ENCODE peak calls at places on chromosomes 16 and 17, in four cellular contexts. One of them, this sample, is unnamed.

GRCh38 chr17:72618018-72618509 is 474.4 kb downstream of the SLC39A11 start:
- DNase-seq in endothelial cell of umbilical vein: no peak
- DNase-seq in transverse colon: peak; percentile 94
- DNase-seq in left lung: no peak
- DNase-seq in this sample: no peak

GRCh38 chr17:32302037-32302436 is 36.4 kb downstream of the RHBDL3 start:
- DNase-seq in transverse colon: no peak
- DNase-seq in left lung: no peak
- DNase-seq in endothelial cell of umbilical vein: no peak
- DNase-seq in this sample: no peak

GRCh38 chr16:19284207-19284606 is 1.3 kb upstream of the CLEC19A start:
- DNase-seq in transverse colon: no peak
- DNase-seq in left lung: no peak
- DNase-seq in endothelial cell of umbilical vein: no peak
- DNase-seq in this sample: peak; percentile 91

GRCh38 chr17:78524870-78525510 is 52.2 kb downstream of the DNAH17 start:
- DNase-seq in left lung: peak; percentile 69
- DNase-seq in endothelial cell of umbilical vein: no peak
- DNase-seq in transverse colon: no peak
- DNase-seq in this sample: no peak

GRCh38 chr17:39702901-39703893 is 3.3 kb downstream of the ERBB2 start:
- DNase-seq in endothelial cell of umbilical vein: no peak
- DNase-seq in left lung: peak; percentile 58
- DNase-seq in transverse colon: no peak
- DNase-seq in this sample: no peak

GRCh38 chr16:26951950-26952349 is 114.8 kb upstream of the C16orf82 start:
- DNase-seq in left lung: no peak
- DNase-seq in endothelial cell of umbilical vein: no peak
- DNase-seq in transverse colon: no peak
- DNase-seq in this sample: no peak

GRCh38 chr16:8967437-8967821 is 3.7 kb upstream of the USP7 start:
- DNase-seq in left lung: no peak
- DNase-seq in transverse colon: no peak
- DNase-seq in endothelial cell of umbilical vein: no peak
- DNase-seq in this sample: no peak

GRCh38 chr16:26645629-26646028 is 421.1 kb upstream of the C16orf82 start:
- DNase-seq in endothelial cell of umbilical vein: no peak
- DNase-seq in transverse colon: no peak
- DNase-seq in left lung: no peak
- DNase-seq in this sample: peak; percentile 56

GRCh38 chr16:16062023-16062932 is 112.9 kb downstream of the ABCC1 start:
- DNase-seq in endothelial cell of umbilical vein: no peak
- DNase-seq in left lung: no peak
- DNase-seq in transverse colon: peak; percentile 19
- DNase-seq in this sample: no peak

GRCh38 chr17:68356520-68356919 is 65.2 kb downstream of the ARSG start:
- DNase-seq in left lung: no peak
- DNase-seq in endothelial cell of umbilical vein: no peak
- DNase-seq in transverse colon: peak; percentile 37
- DNase-seq in this sample: no peak

GRCh38 chr17:72121164-72122001 is 563 bp downstream of the SOX9 start:
- DNase-seq in transverse colon: peak; percentile 42
- DNase-seq in endothelial cell of umbilical vein: no peak
- DNase-seq in left lung: peak; percentile 86
- DNase-seq in this sample: no peak

GRCh38 chr17:43768382-43768781 is 9.8 kb upstream of the SOST start:
- DNase-seq in transverse colon: peak; percentile 59
- DNase-seq in endothelial cell of umbilical vein: no peak
- DNase-seq in left lung: no peak
- DNase-seq in this sample: no peak

GRCh38 chr17:5888811-5889210 is 181.4 kb upstream of the WSCD1 start:
- DNase-seq in endothelial cell of umbilical vein: no peak
- DNase-seq in transverse colon: no peak
- DNase-seq in left lung: no peak
- DNase-seq in this sample: no peak

DNA sequence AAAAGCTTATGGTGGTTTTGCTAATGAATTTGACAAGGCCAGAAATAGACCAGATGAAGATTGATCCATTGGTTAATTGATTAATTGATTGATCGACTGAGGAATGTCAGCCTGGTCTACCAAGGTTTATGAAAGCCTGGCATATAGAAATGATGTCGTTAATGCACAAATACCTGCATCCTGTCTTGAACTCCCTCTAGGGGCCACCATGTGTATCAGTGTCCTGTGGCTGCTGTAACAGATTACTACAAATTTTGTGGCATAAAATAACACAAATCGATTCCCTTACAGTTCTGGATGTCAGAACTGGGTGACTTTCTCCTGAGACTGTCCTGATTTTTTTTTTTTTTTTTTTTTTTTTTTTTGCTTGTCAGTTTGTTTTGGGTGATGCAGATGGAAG is 553.2 kb downstream of the MAF start:
- DNase-seq in left lung: no peak
- DNase-seq in endothelial cell of umbilical vein: no peak
- DNase-seq in transverse colon: no peak
- DNase-seq in this sample: no peak
- TF ChIP-seq CTCF in left lung: peak; percentile 48
- TF ChIP-seq CTCF in endothelial cell of umbilical vein: no peak
- TF ChIP-seq CTCF in transverse colon: peak; percentile 40
- TF ChIP-seq CTCF in this sample: peak; percentile 28

GRCh38 chr17:60901222-60901621 is 223.6 kb downstream of the BCAS3 start:
- DNase-seq in left lung: no peak
- DNase-seq in endothelial cell of umbilical vein: no peak
- DNase-seq in transverse colon: no peak
- DNase-seq in this sample: no peak
- H3K27ac ChIP-seq in left lung: peak overlapping the region; percentile 50
- H3K27ac ChIP-seq in endothelial cell of umbilical vein: no peak overlapping the region
- H3K27ac ChIP-seq in transverse colon: no peak overlapping the region
- H3K27ac ChIP-seq in this sample: no peak overlapping the region

GRCh38 chr16:86876499-86876898 is 298.1 kb downstream of the FOXL1 start:
- DNase-seq in left lung: no peak
- DNase-seq in transverse colon: no peak
- DNase-seq in endothelial cell of umbilical vein: no peak
- DNase-seq in this sample: no peak
- H3K27me3 ChIP-seq in left lung: peaks cover 10% of the 10 kb centered on the region
- H3K27me3 ChIP-seq in transverse colon: peaks cover 25% of the 10 kb centered on the region
- H3K27me3 ChIP-seq in endothelial cell of umbilical vein: no peaks in the 10 kb centered on the region
- H3K27me3 ChIP-seq in this sample: peaks cover 9% of the 10 kb centered on the region

DNA sequence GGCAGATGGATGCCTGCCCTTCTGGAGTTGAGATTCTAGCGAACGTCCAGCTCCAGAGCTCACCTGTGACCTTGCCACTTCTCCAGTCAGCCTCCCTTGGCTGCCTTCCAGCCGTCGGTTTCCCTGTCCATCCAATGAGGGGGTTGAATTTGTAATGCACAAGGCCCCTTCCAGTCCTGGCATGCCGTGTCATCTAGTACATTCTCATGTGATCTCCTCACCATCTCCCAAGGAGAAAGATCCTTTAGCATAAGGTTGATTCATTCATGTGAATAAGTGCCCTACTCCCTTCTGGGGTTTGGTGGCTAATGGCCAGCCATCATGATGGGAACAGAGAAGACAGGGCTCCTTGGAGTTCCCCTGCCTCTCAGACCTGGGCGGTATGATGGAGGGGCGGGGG is 18.9 kb upstream of the ABCC3 start:
- DNase-seq in endothelial cell of umbilical vein: no peak
- DNase-seq in transverse colon: no peak
- DNase-seq in left lung: no peak
- DNase-seq in this sample: no peak
- TF ChIP-seq CTCF in endothelial cell of umbilical vein: no peak
- TF ChIP-seq CTCF in transverse colon: no peak
- TF ChIP-seq CTCF in left lung: no peak
- TF ChIP-seq CTCF in this sample: no peak

DNA sequence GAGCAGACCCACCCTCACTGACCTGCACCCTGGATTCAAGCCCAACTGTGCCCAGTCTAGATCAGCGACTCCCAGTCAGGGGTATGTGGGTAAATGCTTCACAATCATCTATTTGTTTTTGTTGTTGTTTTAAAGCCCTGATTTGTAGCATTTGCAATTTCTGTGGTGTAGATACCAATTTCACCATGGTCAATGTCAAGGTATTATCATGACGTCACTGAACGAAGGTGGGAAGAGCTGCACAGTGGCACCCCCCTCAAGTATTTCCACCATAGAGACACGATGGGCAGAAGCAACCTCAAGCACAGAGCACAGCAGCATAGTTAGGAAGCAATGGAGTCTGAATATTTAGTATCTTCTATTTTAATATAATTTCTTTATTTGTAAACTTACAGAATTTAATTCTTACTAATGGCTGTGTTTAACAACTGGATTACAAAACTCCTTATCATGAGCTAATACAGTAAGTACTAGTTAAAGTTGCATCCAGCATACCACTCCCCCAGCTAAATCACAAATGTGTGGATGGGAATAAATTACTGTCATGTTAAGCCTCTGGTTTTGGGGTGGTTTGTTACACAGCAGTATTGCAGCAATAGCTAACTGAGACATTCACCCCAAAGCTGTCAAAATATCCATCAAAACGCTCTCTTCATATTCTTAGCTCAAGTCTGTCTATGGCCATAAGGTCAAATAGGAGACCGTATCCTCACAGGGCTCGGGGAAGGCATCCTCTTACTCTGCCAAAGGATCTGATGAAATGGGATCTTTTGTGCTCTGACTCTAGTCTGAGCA is 25.5 kb downstream of the ORC6 start:
- DNase-seq in left lung: no peak
- DNase-seq in endothelial cell of umbilical vein: no peak
- DNase-seq in transverse colon: no peak
- DNase-seq in this sample: no peak
- H3K27ac ChIP-seq in left lung: no peak overlapping the region
- H3K27ac ChIP-seq in endothelial cell of umbilical vein: no peak overlapping the region
- H3K27ac ChIP-seq in transverse colon: no peak overlapping the region
- H3K27ac ChIP-seq in this sample: no peak overlapping the region

GRCh38 chr17:48995871-48996695 is 1.1 kb upstream of the IGF2BP1 start:
- DNase-seq in transverse colon: no peak
- DNase-seq in endothelial cell of umbilical vein: peak; percentile 47
- DNase-seq in left lung: no peak
- DNase-seq in this sample: no peak
- H3K27me3 ChIP-seq in transverse colon: peaks cover 100% of the 10 kb centered on the region
- H3K27me3 ChIP-seq in endothelial cell of umbilical vein: peaks cover 46% of the 10 kb centered on the region
- H3K27me3 ChIP-seq in left lung: peaks cover 98% of the 10 kb centered on the region
- H3K27me3 ChIP-seq in this sample: peaks cover 100% of the 10 kb centered on the region

GRCh38 chr16:588889-589657 is 793 bp upstream of the RAB40C start:
- DNase-seq in endothelial cell of umbilical vein: peak; percentile 98
- DNase-seq in left lung: peak; percentile 96
- DNase-seq in transverse colon: peak; percentile 98
- DNase-seq in this sample: peak; percentile 98

GRCh38 chr16:588639-588888 is 1.3 kb upstream of the RAB40C start:
- DNase-seq in transverse colon: peak; percentile 64
- DNase-seq in left lung: no peak
- DNase-seq in endothelial cell of umbilical vein: peak; percentile 69
- DNase-seq in this sample: no peak

GRCh38 chr16:590165-590874 is 454 bp downstream of the RAB40C start:
- DNase-seq in endothelial cell of umbilical vein: peak; percentile 55
- DNase-seq in transverse colon: no peak
- DNase-seq in left lung: peak; percentile 90
- DNase-seq in this sample: no peak

GRCh38 chr16:590875-591200 is 972 bp downstream of the RAB40C start:
- DNase-seq in left lung: no peak
- DNase-seq in endothelial cell of umbilical vein: no peak
- DNase-seq in transverse colon: no peak
- DNase-seq in this sample: no peak

DNA sequence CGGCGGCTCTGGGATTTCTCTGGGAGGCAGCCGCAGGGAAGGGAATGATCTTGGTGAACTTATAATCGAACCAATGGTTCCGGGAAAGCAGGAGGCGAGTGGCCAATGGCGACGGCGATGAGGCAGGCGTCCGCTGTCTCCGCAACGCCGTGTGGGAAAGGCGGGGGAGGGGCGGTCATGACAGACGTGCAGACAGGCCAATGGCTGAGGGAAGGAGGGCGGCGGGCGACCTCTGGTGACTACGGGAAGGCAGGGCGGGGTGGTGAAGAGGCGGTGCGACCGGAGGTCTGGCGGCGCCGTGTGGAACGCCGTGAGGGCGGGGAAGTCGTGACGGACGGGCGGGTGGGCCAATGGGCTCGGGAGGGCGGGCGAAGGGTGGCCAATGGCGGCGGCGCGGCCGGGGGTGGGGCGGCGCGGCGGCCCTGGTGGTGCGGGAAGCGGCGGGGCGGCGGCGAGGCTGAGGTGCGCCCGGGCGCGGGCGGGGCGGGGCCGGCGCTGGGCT is at the start of gene RAB40C:
- DNase-seq in left lung: peak; percentile 97
- DNase-seq in endothelial cell of umbilical vein: peak; percentile 97
- DNase-seq in transverse colon: peak; percentile 99
- DNase-seq in this sample: peak; percentile 98
- TF ChIP-seq CTCF in left lung: no peak
- TF ChIP-seq CTCF in endothelial cell of umbilical vein: peak; percentile 16
- TF ChIP-seq CTCF in transverse colon: peak; percentile 22
- TF ChIP-seq CTCF in this sample: no peak

DNA sequence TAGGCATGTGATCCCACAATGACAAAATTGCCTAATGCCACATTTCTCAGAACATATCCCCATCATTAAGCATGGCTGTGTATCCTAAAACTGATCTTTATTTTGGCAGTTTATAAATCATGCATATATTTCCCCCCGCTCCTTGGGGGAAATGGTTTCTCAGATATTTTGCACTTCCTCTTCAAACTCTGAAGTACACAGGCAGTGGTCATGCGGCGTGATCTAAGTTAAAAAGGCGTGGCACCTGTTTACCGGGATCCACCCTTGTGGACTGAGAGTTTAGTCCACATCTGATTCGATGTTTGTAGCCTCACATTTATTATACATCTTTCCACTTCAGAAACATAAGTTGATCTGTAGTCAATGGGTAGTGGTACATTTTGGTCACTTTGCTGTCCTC is 51.4 kb downstream of the USP10 start:
- DNase-seq in endothelial cell of umbilical vein: no peak
- DNase-seq in transverse colon: peak; percentile 37
- DNase-seq in left lung: no peak
- DNase-seq in this sample: no peak
- H3K27ac ChIP-seq in endothelial cell of umbilical vein: no peak overlapping the region
- H3K27ac ChIP-seq in transverse colon: peak overlapping the region; percentile 54
- H3K27ac ChIP-seq in left lung: no peak overlapping the region
- H3K27ac ChIP-seq in this sample: no peak overlapping the region

This sample was measured in dorsolateral prefrontal cortex.